ENCODE peak calls at places on chromosomes 12 and 14, in six cellular contexts. K is T follicular helper cell, V is Right ventricle myocardium inferior, J is mesothelial cell of epicardium, M is tibial nerve, C is endothelial cell. Z is an unnamed sample.

GRCh38 chr14:34250959-34251358 is 211.1 kb downstream of the SPTSSA start:
- DNase-seq in K (no peak), V (no peak), J (no peak), M (no peak), C (no peak), Z (no peak)

GRCh38 chr14:96105921-96106441 is 66.8 kb downstream of the C14orf132 start:
- DNase-seq in K (no peak), V (no peak), J (no peak), M (peak; percentile 48), C (no peak), Z (no peak)

GRCh38 chr12:7155471-7156034 is 25.4 kb downstream of the CLSTN3 start:
- DNase-seq in K (no peak), V (no peak), J (no peak), M (no peak), C (no peak), Z (no peak)

GRCh38 chr12:7093892-7094291 is 1.6 kb upstream of the C1R start:
- DNase-seq in K (no peak), V (no peak), J (no peak), M (no peak), C (no peak), Z (no peak)

GRCh38 chr12:75863475-75863874 is 168.1 kb downstream of the PHLDA1 start:
- DNase-seq in K (no peak), V (no peak), J (no peak), M (no peak), C (no peak), Z (no peak)

GRCh38 chr14:59455411-59455810 is 9.8 kb downstream of the GPR135 start:
- DNase-seq in K (no peak), V (no peak), J (no peak), M (no peak), C (no peak), Z (no peak)

GRCh38 chr14:64722842-64723447 is 18.7 kb downstream of the PLEKHG3 start:
- DNase-seq in K (no peak), V (no peak), J (no peak), M (no peak), C (no peak), Z (no peak)

GRCh38 chr12:115230576-115230975 is 546.6 kb upstream of the TBX3 start:
- DNase-seq in K (no peak), V (no peak), J (no peak), M (no peak), C (no peak), Z (no peak)

GRCh38 chr12:68530965-68531364 is 79.7 kb upstream of the RAP1B start:
- DNase-seq in K (no peak), V (no peak), J (no peak), M (no peak), C (no peak), Z (no peak)

GRCh38 chr14:75411194-75411552 is 16.6 kb upstream of the JDP2 start:
- DNase-seq in K (no peak), V (no peak), J (no peak), M (no peak), C (no peak), Z (no peak)

GRCh38 chr14:100892496-100893227 is 10.9 kb downstream of the RTL1 start:
- DNase-seq in K (no peak), V (no peak), J (no peak), M (no peak), C (no peak), Z (no peak)

GRCh38 chr14:53285806-53286205 is 132.7 kb upstream of the DDHD1 start:
- DNase-seq in K (no peak), V (no peak), J (no peak), M (no peak), C (no peak), Z (no peak)

Z was measured in D721Med.